ENCODE peak calls at places on chromosomes 13 and 19, in nine cellular contexts. X, E, F, G, U, D, H, B and L are unnamed samples.

GRCh38 chr13:111937763-111938375 is 129.1 kb upstream of the SOX1 start:
- DNase-seq in U (no peak), G (no peak), B (no peak), F (no peak), E (peak; percentile 41), H (no peak), D (no peak), X (no peak), L (no peak)

GRCh38 chr13:29918845-29919244 is 68.4 kb upstream of the UBL3 start:
- DNase-seq in F (no peak), B (peak; percentile 73), U (no peak), D (no peak), E (no peak), H (peak; percentile 85), G (no peak), X (peak; percentile 78), L (no peak)

GRCh38 chr19:34480971-34481821 is at the start of gene WTIP:
- DNase-seq in X (peak; percentile 76), U (no peak), D (no peak), E (peak; percentile 60), B (no peak), G (peak; percentile 31), H (peak; percentile 95), F (peak; percentile 28), L (no peak)

GRCh38 chr13:102708211-102708610 is 13.4 kb upstream of the METTL21C start:
- DNase-seq in D (no peak), B (no peak), F (no peak), U (no peak), G (no peak), E (no peak), H (no peak), X (no peak), L (no peak)

GRCh38 chr19:41097302-41097701 is 9.1 kb downstream of the CYP2A13 start:
- DNase-seq in E (no peak), D (no peak), X (no peak), H (no peak), U (no peak), F (no peak), B (no peak), G (no peak), L (no peak)

GRCh38 chr13:59384154-59384553 is 779.6 kb downstream of the DIAPH3 start:
- DNase-seq in D (no peak), G (no peak), F (no peak), X (no peak), U (no peak), H (no peak), E (no peak), B (no peak), L (no peak)

GRCh38 chr13:21338156-21338555 is 120.9 kb downstream of the ZDHHC20 start:
- DNase-seq in F (no peak), G (no peak), D (no peak), X (no peak), B (no peak), U (no peak), H (no peak), E (no peak), L (no peak)

GRCh38 chr19:3304871-3305423 is 61.4 kb upstream of the NFIC start:
- DNase-seq in U (peak; percentile 56), F (no peak), G (peak; percentile 87), X (peak; percentile 38), H (peak; percentile 76), D (peak; percentile 75), B (peak; percentile 64), E (peak; percentile 82), L (peak; percentile 71)

GRCh38 chr13:93248627-93249047 is 22.0 kb downstream of the GPC6 start:
- DNase-seq in F (no peak), X (peak; percentile 79), B (no peak), U (no peak), D (no peak), G (no peak), H (peak; percentile 76), E (no peak), L (no peak)

GRCh38 chr19:44809856-44810554 is 1.1 kb downstream of the BCAM start:
- DNase-seq in H (no peak), U (no peak), F (no peak), D (no peak), G (peak; percentile 24), E (no peak), B (no peak), X (no peak), L (no peak)

DNA sequence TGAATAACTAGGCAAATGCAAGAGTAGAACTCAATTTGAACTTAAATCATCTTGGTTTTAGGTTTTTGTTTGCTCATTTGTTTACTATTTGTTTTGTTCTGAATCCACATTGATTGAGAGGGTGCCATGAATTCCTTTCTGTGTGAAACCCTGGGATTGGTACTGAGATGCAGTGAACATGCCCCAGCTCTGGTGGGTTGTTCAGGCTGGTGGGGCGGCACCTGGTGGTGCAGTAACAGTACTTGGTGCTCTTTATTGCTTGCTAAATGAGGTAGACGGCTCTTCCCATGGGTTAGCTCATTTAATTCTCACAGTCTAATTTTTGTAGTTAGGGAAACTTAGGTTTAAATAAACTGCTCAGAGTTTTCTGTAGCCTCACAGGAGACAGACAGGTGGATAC is 48.4 kb downstream of the WASF3 start:
- DNase-seq in U (no peak), F (no peak), X (no peak), H (no peak), B (no peak), E (no peak), D (peak; percentile 2), G (no peak), L (no peak)
- TF ChIP-seq CTCF in U (no peak), F (no peak), X (no peak), H (no peak), B (no peak), E (no peak), D (peak; percentile 19), G (peak; percentile 21), L (no peak)

GRCh38 chr13:46183018-46183940 is 1.3 kb upstream of the LCP1 start:
- DNase-seq in F (no peak), U (no peak), B (no peak), D (peak; percentile 45), G (no peak), H (no peak), E (no peak), X (no peak), L (no peak)

GRCh38 chr13:46181799-46182490 is at the start of gene LCP1:
- DNase-seq in D (peak; percentile 96), F (no peak), B (peak; percentile 47), U (no peak), H (no peak), X (no peak), G (peak; percentile 61), E (no peak), L (peak; percentile 66)

GRCh38 chr13:46185634-46186033 is 3.7 kb upstream of the LCP1 start:
- DNase-seq in F (no peak), D (no peak), E (no peak), U (no peak), H (no peak), G (no peak), B (no peak), X (no peak), L (no peak)

GRCh38 chr13:46182491-46182877 is 507 bp upstream of the LCP1 start:
- DNase-seq in H (no peak), D (peak; percentile 65), F (no peak), G (no peak), E (no peak), U (no peak), X (no peak), B (no peak), L (no peak)

GRCh38 chr13:46184277-46184699 is 2.3 kb upstream of the LCP1 start:
- DNase-seq in E (no peak), F (no peak), D (peak; percentile 89), X (no peak), H (peak; percentile 6), G (peak; percentile 53), U (no peak), B (no peak), L (peak; percentile 67)
- TF ChIP-seq CTCF in E (peak; percentile 41), F (peak; percentile 16), D (peak; percentile 88), X (peak; percentile 51), H (peak; percentile 50), G (peak; percentile 89), U (no peak), B (no peak), L (peak; percentile 67)

GRCh38 chr19:51809787-51810186 is 14.8 kb downstream of the FPR3 start:
- DNase-seq in X (no peak), E (no peak), U (no peak), F (no peak), H (peak; percentile 85), B (peak; percentile 55), G (no peak), D (no peak), L (no peak)

GRCh38 chr19:51810228-51810627 is 15.3 kb downstream of the FPR3 start:
- DNase-seq in H (peak; percentile 66), G (no peak), B (no peak), F (no peak), D (no peak), X (no peak), E (no peak), U (no peak), L (no peak)

GRCh38 chr19:51807925-51808324 is 13.0 kb downstream of the FPR3 start:
- DNase-seq in E (no peak), H (no peak), G (no peak), D (no peak), U (no peak), X (no peak), B (no peak), F (no peak), L (no peak)

GRCh38 chr19:51808333-51808986 is 13.5 kb downstream of the FPR3 start:
- DNase-seq in E (no peak), H (peak; percentile 90), G (no peak), B (no peak), U (no peak), F (no peak), D (no peak), X (no peak), L (no peak)

DNA sequence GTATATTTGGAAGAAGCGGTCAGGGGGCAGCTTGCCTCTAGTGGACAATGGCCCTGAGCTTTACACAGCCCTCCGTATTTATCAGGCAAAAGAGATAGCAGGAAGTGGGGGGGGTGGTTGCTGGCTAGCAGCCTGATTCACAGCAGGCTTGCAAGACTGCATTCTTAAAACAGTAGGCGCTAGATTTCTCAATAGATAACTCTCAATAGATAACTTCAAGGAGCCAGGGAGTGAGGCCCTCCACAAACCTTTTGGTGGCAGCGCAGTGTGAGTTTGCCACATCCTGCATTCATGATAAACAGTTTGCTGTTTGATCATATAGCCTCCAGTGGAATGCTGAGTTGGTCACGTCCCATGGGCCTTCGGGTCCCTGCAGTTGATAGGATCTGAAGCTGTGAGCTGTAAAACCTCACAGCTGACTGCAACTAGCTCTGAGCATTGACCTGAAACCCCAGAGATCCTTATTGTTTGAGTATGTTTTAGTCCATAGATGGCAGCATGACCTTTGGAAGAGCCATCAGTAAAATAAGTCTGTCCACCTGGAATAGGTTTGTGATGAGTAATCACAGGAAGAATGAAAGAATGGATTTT is 12.2 kb downstream of the FPR3 start:
- DNase-seq in E (no peak), X (no peak), B (no peak), F (no peak), H (peak; percentile 58), D (no peak), U (no peak), G (no peak), L (no peak)
- TF ChIP-seq CTCF in E (no peak), X (no peak), B (no peak), F (no peak), H (no peak), D (no peak), U (no peak), G (no peak), L (no peak)

DNA sequence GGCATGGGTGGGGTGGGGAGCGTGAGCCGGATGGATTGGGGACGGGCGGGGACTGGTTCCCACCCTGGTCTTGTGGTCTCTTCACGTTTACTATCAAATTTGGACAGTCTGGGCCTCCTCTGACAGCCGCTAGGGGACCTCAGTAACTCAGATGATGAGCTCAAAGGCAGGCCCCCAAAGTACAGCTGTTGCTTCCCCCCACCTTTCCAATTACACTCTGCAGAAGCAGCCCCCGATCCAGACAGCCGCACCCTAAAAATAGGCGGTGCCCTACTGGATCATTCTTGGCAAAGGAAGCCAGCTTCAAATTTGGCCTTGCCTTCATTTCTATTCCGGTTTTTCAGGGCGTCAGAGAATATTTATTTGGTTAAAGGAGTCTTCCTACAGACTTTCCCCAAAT is 1.9 kb upstream of the FOXO1 start:
- DNase-seq in G (peak; percentile 77), X (no peak), B (peak; percentile 78), H (no peak), U (no peak), D (peak; percentile 73), F (no peak), E (peak; percentile 55), L (peak; percentile 21)
- TF ChIP-seq CTCF in G (peak; percentile 73), X (peak; percentile 60), B (no peak), H (peak; percentile 62), U (no peak), D (peak; percentile 71), F (no peak), E (peak; percentile 46), L (peak; percentile 66)